ENCODE peak calls at places on chromosomes 16 and 17, in nine cellular contexts. R is left ventricle myocardium inferior; G is ascending aorta; K is CD8-positive, alpha-beta memory T cell; J is transverse colon; Y is iPS DF 6.9; I is H1; L is CD4-positive, CD25-positive, alpha-beta regulatory T cell; D is A549. X is an unnamed sample. For H3K4me1, the result is how much of the 10 kb centered on the place peaks cover.

GRCh38 chr17:14942511-14943185 is 322.5 kb downstream of the PMP22 start:
- DNase-seq in R (no peak), G (no peak), K (no peak), J (no peak), Y (no peak), I (no peak), L (no peak), D (no peak), X (no peak)

GRCh38 chr17:31916496-31917064 is 15.1 kb upstream of the UTP6 start:
- DNase-seq in R (no peak), G (peak), K (no peak), J (no peak), Y (no peak), I (no peak), L (no peak), D (no peak), X (no peak)

GRCh38 chr17:2062571-2063183 is 7.8 kb downstream of the HIC1 start:
- DNase-seq in R (no peak), G (no peak), K (no peak), J (no peak), Y (no peak), I (no peak), L (no peak), D (no peak), X (peak)

GRCh38 chr16:2874584-2875362 is 8.2 kb upstream of the FLYWCH2 start:
- DNase-seq in R (peak), G (peak), K (peak), J (peak), Y (no peak), I (peak), L (peak), D (peak), X (peak)

GRCh38 chr16:85959686-85960085 is 60.7 kb downstream of the IRF8 start:
- DNase-seq in R (no peak), G (no peak), K (no peak), J (peak), Y (no peak), I (no peak), L (no peak), D (no peak), X (no peak)

GRCh38 chr16:50769-51591 is 2.4 kb downstream of the POLR3K start:
- DNase-seq in R (no peak), G (peak), K (no peak), J (no peak), Y (no peak), I (no peak), L (no peak), D (no peak), X (no peak)

GRCh38 chr17:12736526-12736925 is 52.8 kb upstream of the ARHGAP44 start:
- DNase-seq in R (no peak), G (peak), K (no peak), J (no peak), Y (no peak), I (no peak), L (no peak), D (no peak), X (no peak)

GRCh38 chr17:81422776-81423697 is 27.8 kb downstream of the BAHCC1 start:
- DNase-seq in R (peak), G (peak), K (no peak), J (peak), Y (no peak), I (no peak), L (no peak), D (peak), X (peak)

GRCh38 chr16:50066482-50067289 is 916 bp downstream of the HEATR3 start:
- DNase-seq in R (no peak), G (no peak), K (no peak), J (no peak), Y (no peak), I (no peak), L (no peak), D (no peak), X (no peak)

GRCh38 chr17:30530346-30531025 is 53.3 kb downstream of the GOSR1 start:
- DNase-seq in R (no peak), G (no peak), K (no peak), J (no peak), Y (no peak), I (no peak), L (no peak), D (no peak), X (no peak)

GRCh38 chr16:52743702-52744101 is 196.8 kb upstream of the TOX3 start:
- DNase-seq in R (no peak), G (no peak), K (no peak), J (no peak), Y (no peak), I (no peak), L (no peak), D (no peak), X (no peak)

GRCh38 chr16:1786242-1787055 is 3.7 kb downstream of the NUBP2 start:
- DNase-seq in R (peak), G (no peak), K (no peak), J (no peak), Y (no peak), I (peak), L (no peak), D (no peak), X (no peak)

GRCh38 chr17:45051060-45051719 is at the start of gene DCAKD:
- DNase-seq in R (peak), G (peak), K (peak), J (peak), Y (peak), I (peak), L (peak), D (peak), X (peak)

GRCh38 chr17:56595831-56596740 is 2.6 kb downstream of the NOG start:
- DNase-seq in R (no peak), G (no peak), K (no peak), J (no peak), Y (no peak), I (peak), L (no peak), D (no peak), X (no peak)

GRCh38 chr17:28475151-28475900 is 1.9 kb downstream of the SLC13A2 start:
- DNase-seq in R (no peak), G (peak), K (no peak), J (no peak), Y (no peak), I (no peak), L (no peak), D (no peak), X (peak)

GRCh38 chr17:76696763-76697701 is 13.7 kb downstream of the MXRA7 start:
- DNase-seq in R (peak), G (no peak), K (no peak), J (no peak), Y (no peak), I (no peak), L (no peak), D (no peak), X (no peak)

GRCh38 chr17:9802294-9802693 is 10.9 kb upstream of the DHRS7C start:
- DNase-seq in R (peak), G (no peak), K (no peak), J (no peak), Y (no peak), I (no peak), L (no peak), D (peak), X (no peak)

GRCh38 chr16:17222756-17223411 is 247.9 kb downstream of the XYLT1 start:
- DNase-seq in R (no peak), G (no peak), K (no peak), J (peak), Y (no peak), I (no peak), L (no peak), D (no peak), X (peak)

GRCh38 chr17:81917565-81918332 is at the start of gene SIRT7:
- DNase-seq in R (peak), G (peak), K (peak), J (peak), Y (no peak), I (peak), L (peak), D (peak), X (peak)

GRCh38 chr16:58753711-58754134 is 19.6 kb upstream of the GOT2 start:
- DNase-seq in R (no peak), G (no peak), K (no peak), J (no peak), Y (no peak), I (no peak), L (no peak), D (no peak), X (no peak)

GRCh38 chr17:77189148-77189547 is 48.4 kb downstream of the SEC14L1 start:
- DNase-seq in R (no peak), G (no peak), K (no peak), J (no peak), Y (no peak), I (no peak), L (no peak), D (no peak), X (no peak)

GRCh38 chr17:4967539-4968165 is at the start of gene SPAG7:
- DNase-seq in R (peak), G (peak), K (peak), J (peak), Y (no peak), I (peak), L (peak), D (peak), X (peak)

GRCh38 chr17:82548681-82549303 is 29.3 kb downstream of the FOXK2 start:
- DNase-seq in R (peak), G (no peak), K (no peak), J (peak), Y (no peak), I (no peak), L (no peak), D (no peak), X (peak)

GRCh38 chr17:32461853-32462617 is 17.7 kb downstream of the PSMD11 start:
- DNase-seq in R (no peak), G (no peak), K (peak), J (peak), Y (no peak), I (peak), L (peak), D (peak), X (no peak)

GRCh38 chr17:58998871-58999270 is 107.8 kb downstream of the TRIM37 start:
- DNase-seq in R (no peak), G (no peak), K (no peak), J (no peak), Y (no peak), I (no peak), L (no peak), D (no peak), X (no peak)

GRCh38 chr16:9259914-9260608 is 168.6 kb downstream of the HAPSTR1 start:
- DNase-seq in R (no peak), G (no peak), K (no peak), J (no peak), Y (no peak), I (no peak), L (no peak), D (no peak), X (no peak)
- H3K4me1 ChIP-seq in R (under half), G (under half), K (under half), J (under half), Y (under half), I (under half), L (under half), D (under half), X (under half)

GRCh38 chr17:73285603-73285908 is 23.9 kb upstream of the CPSF4L start:
- DNase-seq in R (no peak), G (no peak), K (no peak), J (no peak), Y (no peak), I (no peak), L (no peak), D (no peak), X (no peak)

GRCh38 chr17:73285916-73286862 is 24.5 kb upstream of the CPSF4L start:
- DNase-seq in R (no peak), G (no peak), K (no peak), J (no peak), Y (no peak), I (no peak), L (no peak), D (no peak), X (no peak)

GRCh38 chr17:73288534-73289302 is 23.1 kb downstream of the CDC42EP4 start:
- DNase-seq in R (peak), G (no peak), K (no peak), J (peak), Y (no peak), I (no peak), L (no peak), D (peak), X (peak)

GRCh38 chr17:73284906-73285602 is 23.4 kb upstream of the CPSF4L start:
- DNase-seq in R (no peak), G (no peak), K (no peak), J (no peak), Y (no peak), I (no peak), L (no peak), D (no peak), X (no peak)

DNA sequence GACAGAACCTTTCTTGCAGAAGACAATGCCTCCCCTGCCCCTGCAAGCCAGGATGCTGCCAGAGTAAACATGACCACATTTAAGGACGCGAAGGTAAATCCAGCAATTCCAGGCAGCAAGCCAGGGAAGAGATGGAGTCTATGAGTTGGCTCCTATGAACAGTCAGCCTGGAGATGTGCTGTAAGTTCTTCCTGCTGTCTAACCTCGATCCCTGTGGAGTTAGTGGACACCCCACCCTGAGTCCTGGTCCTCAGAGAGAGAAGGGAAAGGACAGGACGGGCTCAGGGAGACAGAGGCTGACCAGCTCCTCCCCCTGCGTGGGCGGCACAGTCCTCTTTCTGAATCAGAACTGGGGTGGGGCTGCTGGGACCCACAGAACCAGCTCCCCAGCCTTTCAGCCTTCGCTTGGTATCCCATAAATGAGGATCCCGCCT is 24.9 kb downstream of the CDC42EP4 start:
- DNase-seq in R (no peak), G (no peak), K (no peak), J (no peak), Y (no peak), I (no peak), L (no peak), D (no peak), X (no peak)
- H3K4me1 ChIP-seq in R (half or more), G (under half), K (under half), J (half or more), Y (under half), I (under half), L (under half), D (half or more), X (under half)

DNA sequence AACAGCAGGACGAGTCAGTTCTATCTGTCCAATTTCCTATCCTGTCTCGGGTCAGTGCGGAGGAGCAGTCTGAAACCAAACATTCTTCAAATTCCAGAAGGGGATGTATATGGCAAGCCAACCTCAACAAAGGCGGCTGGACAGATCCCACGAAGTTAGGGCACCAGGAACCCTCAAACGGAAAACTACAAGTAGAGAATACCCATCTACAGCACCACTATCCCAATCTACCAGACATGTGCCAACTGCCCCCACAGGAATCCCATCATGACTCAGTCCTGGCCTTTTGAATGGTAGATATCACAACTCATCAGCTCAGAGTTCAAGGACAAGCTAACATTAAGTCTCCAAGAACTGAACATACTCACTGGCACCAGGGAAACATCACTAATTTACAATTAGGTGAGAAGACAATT is 2.3 kb downstream of the NAT9 start:
- DNase-seq in R (no peak), G (no peak), K (no peak), J (no peak), Y (no peak), I (no peak), L (no peak), D (no peak), X (no peak)
- H3K4me1 ChIP-seq in R (half or more), G (under half), K (half or more), J (under half), Y (under half), I (under half), L (under half), D (under half), X (under half)

GRCh38 chr16:89484088-89484501 is 6.3 kb downstream of the ANKRD11 start:
- DNase-seq in R (no peak), G (no peak), K (no peak), J (no peak), Y (no peak), I (no peak), L (peak), D (no peak), X (no peak)

GRCh38 chr16:89482824-89483220 is 7.5 kb downstream of the ANKRD11 start:
- DNase-seq in R (no peak), G (no peak), K (no peak), J (peak), Y (no peak), I (no peak), L (no peak), D (no peak), X (no peak)

GRCh38 chr16:89478576-89479221 is 11.7 kb downstream of the ANKRD11 start:
- DNase-seq in R (no peak), G (no peak), K (no peak), J (no peak), Y (no peak), I (no peak), L (no peak), D (no peak), X (no peak)

GRCh38 chr16:89482087-89482823 is 8.1 kb downstream of the ANKRD11 start:
- DNase-seq in R (no peak), G (no peak), K (no peak), J (peak), Y (no peak), I (no peak), L (no peak), D (no peak), X (no peak)

GRCh38 chr16:89481556-89481955 is 8.8 kb downstream of the ANKRD11 start:
- DNase-seq in R (no peak), G (no peak), K (no peak), J (no peak), Y (no peak), I (no peak), L (no peak), D (no peak), X (no peak)
- H3K4me1 ChIP-seq in R (half or more), G (under half), K (half or more), J (half or more), Y (under half), I (under half), L (half or more), D (half or more), X (under half)

DNA sequence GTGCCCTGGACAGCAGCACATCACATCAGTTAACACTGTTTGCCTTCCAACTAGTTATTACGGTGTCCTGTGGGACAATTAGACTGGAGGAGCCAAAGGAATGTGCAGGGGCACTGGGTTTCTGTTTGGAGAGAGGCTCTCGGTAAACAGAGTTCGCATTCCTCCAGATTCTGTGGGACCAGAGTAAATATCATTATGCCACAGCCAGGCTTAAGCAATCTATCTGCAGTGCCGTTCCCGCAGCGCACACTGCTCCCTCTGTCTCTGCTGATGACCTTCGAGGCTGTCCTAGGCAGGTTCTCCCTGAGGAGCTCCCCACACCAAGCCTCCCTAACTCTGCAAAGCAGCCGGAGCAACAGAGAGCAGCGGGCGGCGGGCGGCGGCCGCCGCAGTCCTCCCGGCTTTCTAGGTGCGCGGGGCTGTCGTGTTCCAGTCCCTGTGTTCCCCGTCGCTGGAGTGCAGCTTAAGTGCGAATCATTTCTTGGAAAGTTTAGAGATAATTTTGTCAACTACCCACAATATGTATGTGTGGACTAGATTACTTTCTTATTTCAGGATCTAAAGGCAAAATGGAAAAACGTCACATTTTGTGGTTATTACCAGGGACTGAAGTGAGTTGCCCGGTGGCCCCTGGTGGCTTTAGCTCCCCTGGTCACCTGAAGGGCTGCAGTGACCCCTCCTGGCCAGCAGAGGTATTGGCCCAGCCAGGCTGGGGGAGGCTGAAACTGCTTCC is 43.3 kb downstream of the PGS1 start:
- DNase-seq in R (peak), G (peak), K (peak), J (peak), Y (peak), I (peak), L (peak), D (peak), X (peak)
- H3K4me1 ChIP-seq in R (half or more), G (under half), K (under half), J (under half), Y (under half), I (under half), L (under half), D (under half), X (under half)

DNA sequence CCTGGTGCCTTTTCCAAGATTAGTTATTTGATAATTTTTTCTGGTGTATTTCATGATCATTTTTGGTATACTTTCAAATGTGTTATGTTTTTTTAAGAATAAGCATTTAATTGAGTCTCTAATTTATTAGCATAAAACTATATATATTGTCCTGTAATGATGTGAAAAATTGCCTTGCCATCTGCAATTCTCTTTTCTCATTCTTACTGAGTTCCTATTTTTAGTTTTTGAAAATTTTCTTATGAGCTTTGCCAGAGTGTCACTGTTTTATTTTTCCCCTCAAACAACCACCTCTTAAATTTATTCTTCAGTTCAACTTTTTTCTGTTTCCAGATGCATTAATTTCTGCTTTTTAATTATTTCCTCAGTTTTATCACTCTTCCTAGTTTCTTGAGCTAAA is 59.3 kb downstream of the PRKCB start:
- DNase-seq in R (no peak), G (no peak), K (no peak), J (no peak), Y (no peak), I (no peak), L (no peak), D (no peak), X (no peak)
- H3K4me1 ChIP-seq in R (under half), G (under half), K (under half), J (under half), Y (under half), I (under half), L (under half), D (under half), X (under half)

GRCh38 chr17:27078296-27078695 is 215.6 kb upstream of the WSB1 start:
- DNase-seq in R (no peak), G (no peak), K (no peak), J (no peak), Y (no peak), I (no peak), L (no peak), D (no peak), X (no peak)
- H3K4me1 ChIP-seq in R (under half), G (under half), K (under half), J (under half), Y (under half), I (under half), L (under half), D (under half), X (under half)

GRCh38 chr17:49725453-49725852 is 17.7 kb upstream of the SLC35B1 start:
- DNase-seq in R (no peak), G (no peak), K (no peak), J (no peak), Y (no peak), I (no peak), L (no peak), D (no peak), X (no peak)
- H3K4me1 ChIP-seq in R (half or more), G (under half), K (under half), J (half or more), Y (under half), I (under half), L (under half), D (under half), X (half or more)

DNA sequence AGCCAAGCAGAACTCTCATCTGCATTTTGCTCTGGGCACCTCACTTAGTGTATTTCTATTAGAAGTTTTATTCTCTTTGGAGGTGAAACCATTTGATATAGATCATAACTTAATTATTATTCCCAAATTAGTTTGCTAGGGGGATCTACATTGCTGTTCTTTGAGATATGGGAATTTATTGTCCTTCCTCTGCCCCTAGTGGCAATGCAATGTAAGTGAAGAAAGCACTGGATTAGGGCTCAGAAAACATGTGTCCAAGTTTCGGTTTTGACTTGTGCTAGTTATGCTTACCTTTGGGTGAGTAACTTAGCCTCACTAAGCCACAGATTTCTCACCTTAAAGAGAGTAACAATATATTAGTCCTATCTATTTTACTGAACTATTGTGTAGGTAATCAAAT is 2.9 kb downstream of the KRT39 start:
- DNase-seq in R (no peak), G (no peak), K (no peak), J (no peak), Y (no peak), I (no peak), L (no peak), D (peak), X (no peak)
- H3K4me1 ChIP-seq in R (under half), G (under half), K (under half), J (under half), Y (under half), I (under half), L (under half), D (under half), X (under half)

X was measured in sigmoid colon.